ENCODE peak calls at places on chromosomes 4 and X, in four cellular contexts. One of them, this sample, is unnamed.

GRCh38 chr4:88775026-88775425 is 77.4 kb upstream of the NAP1L5 start:
- DNase-seq in activated naive CD8-positive, alpha-beta T cell treated with anti-CD3 and anti-CD28 coated beads for 36 hours: no peak
- DNase-seq in CD4-positive, CD25-positive, alpha-beta regulatory T cell: no peak
- DNase-seq in endothelial cell: no peak
- DNase-seq in this sample: no peak

GRCh38 chrX:26822448-26822847 is 606.5 kb downstream of the MAGEB5 start:
- DNase-seq in endothelial cell: no peak
- DNase-seq in CD4-positive, CD25-positive, alpha-beta regulatory T cell: no peak
- DNase-seq in activated naive CD8-positive, alpha-beta T cell treated with anti-CD3 and anti-CD28 coated beads for 36 hours: no peak
- DNase-seq in this sample: no peak

GRCh38 chr4:102578270-102578669 is 77.1 kb downstream of the NFKB1 start:
- DNase-seq in endothelial cell: no peak
- DNase-seq in CD4-positive, CD25-positive, alpha-beta regulatory T cell: no peak
- DNase-seq in activated naive CD8-positive, alpha-beta T cell treated with anti-CD3 and anti-CD28 coated beads for 36 hours: no peak
- DNase-seq in this sample: no peak

GRCh38 chrX:133995759-133996158 is 10.4 kb upstream of the GPC3 start:
- DNase-seq in activated naive CD8-positive, alpha-beta T cell treated with anti-CD3 and anti-CD28 coated beads for 36 hours: no peak
- DNase-seq in endothelial cell: no peak
- DNase-seq in CD4-positive, CD25-positive, alpha-beta regulatory T cell: no peak
- DNase-seq in this sample: no peak

GRCh38 chrX:53479295-53479694 is 45.1 kb upstream of the HSD17B10 start:
- DNase-seq in activated naive CD8-positive, alpha-beta T cell treated with anti-CD3 and anti-CD28 coated beads for 36 hours: no peak
- DNase-seq in endothelial cell: no peak
- DNase-seq in CD4-positive, CD25-positive, alpha-beta regulatory T cell: no peak
- DNase-seq in this sample: no peak

GRCh38 chr4:80058740-80059139 is 14.3 kb downstream of the ANTXR2 start:
- DNase-seq in endothelial cell: no peak
- DNase-seq in activated naive CD8-positive, alpha-beta T cell treated with anti-CD3 and anti-CD28 coated beads for 36 hours: peak
- DNase-seq in CD4-positive, CD25-positive, alpha-beta regulatory T cell: peak
- DNase-seq in this sample: no peak

GRCh38 chr4:137664055-137664405 is 131.7 kb upstream of the PCDH18 start:
- DNase-seq in activated naive CD8-positive, alpha-beta T cell treated with anti-CD3 and anti-CD28 coated beads for 36 hours: no peak
- DNase-seq in CD4-positive, CD25-positive, alpha-beta regulatory T cell: no peak
- DNase-seq in endothelial cell: no peak
- DNase-seq in this sample: no peak

GRCh38 chr4:107292979-107293378 is 256.9 kb upstream of the DKK2 start:
- DNase-seq in endothelial cell: no peak
- DNase-seq in CD4-positive, CD25-positive, alpha-beta regulatory T cell: no peak
- DNase-seq in activated naive CD8-positive, alpha-beta T cell treated with anti-CD3 and anti-CD28 coated beads for 36 hours: no peak
- DNase-seq in this sample: no peak

GRCh38 chr4:70688795-70689231 is 481 bp downstream of the UTP3 start:
- DNase-seq in CD4-positive, CD25-positive, alpha-beta regulatory T cell: peak
- DNase-seq in activated naive CD8-positive, alpha-beta T cell treated with anti-CD3 and anti-CD28 coated beads for 36 hours: no peak
- DNase-seq in endothelial cell: no peak
- DNase-seq in this sample: no peak

GRCh38 chrX:29617276-29617675 is 598.1 kb upstream of the MAGEB2 start:
- DNase-seq in activated naive CD8-positive, alpha-beta T cell treated with anti-CD3 and anti-CD28 coated beads for 36 hours: no peak
- DNase-seq in endothelial cell: no peak
- DNase-seq in CD4-positive, CD25-positive, alpha-beta regulatory T cell: no peak
- DNase-seq in this sample: no peak

GRCh38 chr4:168353746-168354145 is 35.2 kb upstream of the DDX60 start:
- DNase-seq in endothelial cell: no peak
- DNase-seq in activated naive CD8-positive, alpha-beta T cell treated with anti-CD3 and anti-CD28 coated beads for 36 hours: no peak
- DNase-seq in CD4-positive, CD25-positive, alpha-beta regulatory T cell: no peak
- DNase-seq in this sample: no peak

GRCh38 chr4:65951177-65951576 is 280.9 kb upstream of the EPHA5 start:
- DNase-seq in endothelial cell: no peak
- DNase-seq in activated naive CD8-positive, alpha-beta T cell treated with anti-CD3 and anti-CD28 coated beads for 36 hours: no peak
- DNase-seq in CD4-positive, CD25-positive, alpha-beta regulatory T cell: no peak
- DNase-seq in this sample: no peak

GRCh38 chr4:76515975-76516853 is 81.2 kb downstream of the SHROOM3 start:
- DNase-seq in activated naive CD8-positive, alpha-beta T cell treated with anti-CD3 and anti-CD28 coated beads for 36 hours: no peak
- DNase-seq in endothelial cell: no peak
- DNase-seq in CD4-positive, CD25-positive, alpha-beta regulatory T cell: no peak
- DNase-seq in this sample: no peak

GRCh38 chr4:88752076-88752463 is 54.4 kb upstream of the NAP1L5 start:
- DNase-seq in activated naive CD8-positive, alpha-beta T cell treated with anti-CD3 and anti-CD28 coated beads for 36 hours: no peak
- DNase-seq in CD4-positive, CD25-positive, alpha-beta regulatory T cell: no peak
- DNase-seq in endothelial cell: no peak
- DNase-seq in this sample: no peak

GRCh38 chr4:140463610-140464009 is 34.5 kb downstream of the MGAT4D start:
- DNase-seq in CD4-positive, CD25-positive, alpha-beta regulatory T cell: no peak
- DNase-seq in activated naive CD8-positive, alpha-beta T cell treated with anti-CD3 and anti-CD28 coated beads for 36 hours: no peak
- DNase-seq in endothelial cell: no peak
- DNase-seq in this sample: no peak

GRCh38 chr4:20809796-20810195 is 109.5 kb downstream of the PACRGL start:
- DNase-seq in activated naive CD8-positive, alpha-beta T cell treated with anti-CD3 and anti-CD28 coated beads for 36 hours: no peak
- DNase-seq in CD4-positive, CD25-positive, alpha-beta regulatory T cell: no peak
- DNase-seq in endothelial cell: no peak
- DNase-seq in this sample: peak

GRCh38 chr4:138875886-138876608 is 139.5 kb upstream of the NOCT start:
- DNase-seq in endothelial cell: no peak
- DNase-seq in CD4-positive, CD25-positive, alpha-beta regulatory T cell: no peak
- DNase-seq in activated naive CD8-positive, alpha-beta T cell treated with anti-CD3 and anti-CD28 coated beads for 36 hours: no peak
- DNase-seq in this sample: no peak

GRCh38 chr4:53507671-53508286 is 83.5 kb downstream of the LNX1 start:
- DNase-seq in CD4-positive, CD25-positive, alpha-beta regulatory T cell: no peak
- DNase-seq in endothelial cell: no peak
- DNase-seq in activated naive CD8-positive, alpha-beta T cell treated with anti-CD3 and anti-CD28 coated beads for 36 hours: no peak
- DNase-seq in this sample: no peak

GRCh38 chr4:3836802-3837601 is 70.8 kb downstream of the ADRA2C start:
- DNase-seq in CD4-positive, CD25-positive, alpha-beta regulatory T cell: no peak
- DNase-seq in activated naive CD8-positive, alpha-beta T cell treated with anti-CD3 and anti-CD28 coated beads for 36 hours: no peak
- DNase-seq in endothelial cell: no peak
- DNase-seq in this sample: no peak

GRCh38 chrX:106139048-106139447 is 29.1 kb upstream of the PWWP3B start:
- DNase-seq in CD4-positive, CD25-positive, alpha-beta regulatory T cell: no peak
- DNase-seq in endothelial cell: no peak
- DNase-seq in activated naive CD8-positive, alpha-beta T cell treated with anti-CD3 and anti-CD28 coated beads for 36 hours: no peak
- DNase-seq in this sample: no peak

GRCh38 chrX:7580127-7580526 is 262.8 kb upstream of the VCX start:
- DNase-seq in CD4-positive, CD25-positive, alpha-beta regulatory T cell: no peak
- DNase-seq in endothelial cell: no peak
- DNase-seq in activated naive CD8-positive, alpha-beta T cell treated with anti-CD3 and anti-CD28 coated beads for 36 hours: no peak
- DNase-seq in this sample: no peak

GRCh38 chrX:108584617-108585211 is 145.1 kb downstream of the COL4A5 start:
- DNase-seq in activated naive CD8-positive, alpha-beta T cell treated with anti-CD3 and anti-CD28 coated beads for 36 hours: no peak
- DNase-seq in endothelial cell: peak
- DNase-seq in CD4-positive, CD25-positive, alpha-beta regulatory T cell: no peak
- DNase-seq in this sample: no peak

GRCh38 chr4:154390324-154390723 is 101.3 kb downstream of the DCHS2 start:
- DNase-seq in activated naive CD8-positive, alpha-beta T cell treated with anti-CD3 and anti-CD28 coated beads for 36 hours: no peak
- DNase-seq in endothelial cell: no peak
- DNase-seq in CD4-positive, CD25-positive, alpha-beta regulatory T cell: no peak
- DNase-seq in this sample: no peak

GRCh38 chrX:42096262-42096939 is 173.0 kb upstream of the CASK start:
- DNase-seq in endothelial cell: no peak
- DNase-seq in activated naive CD8-positive, alpha-beta T cell treated with anti-CD3 and anti-CD28 coated beads for 36 hours: no peak
- DNase-seq in CD4-positive, CD25-positive, alpha-beta regulatory T cell: no peak
- DNase-seq in this sample: no peak

GRCh38 chr4:126583509-126583908 is 1049.2 kb upstream of the INTU start:
- DNase-seq in CD4-positive, CD25-positive, alpha-beta regulatory T cell: no peak
- DNase-seq in endothelial cell: peak
- DNase-seq in activated naive CD8-positive, alpha-beta T cell treated with anti-CD3 and anti-CD28 coated beads for 36 hours: no peak
- DNase-seq in this sample: no peak

GRCh38 chr4:2273221-2273620 is 11.3 kb upstream of the MXD4 start:
- DNase-seq in activated naive CD8-positive, alpha-beta T cell treated with anti-CD3 and anti-CD28 coated beads for 36 hours: no peak
- DNase-seq in CD4-positive, CD25-positive, alpha-beta regulatory T cell: no peak
- DNase-seq in endothelial cell: no peak
- DNase-seq in this sample: no peak

GRCh38 chr4:24686866-24687672 is 102.7 kb upstream of the DHX15 start:
- DNase-seq in activated naive CD8-positive, alpha-beta T cell treated with anti-CD3 and anti-CD28 coated beads for 36 hours: peak
- DNase-seq in endothelial cell: no peak
- DNase-seq in CD4-positive, CD25-positive, alpha-beta regulatory T cell: no peak
- DNase-seq in this sample: no peak

GRCh38 chr4:144968606-144969005 is 129.4 kb downstream of the ANAPC10 start:
- DNase-seq in CD4-positive, CD25-positive, alpha-beta regulatory T cell: no peak
- DNase-seq in activated naive CD8-positive, alpha-beta T cell treated with anti-CD3 and anti-CD28 coated beads for 36 hours: no peak
- DNase-seq in endothelial cell: no peak
- DNase-seq in this sample: no peak

GRCh38 chrX:37986893-37987292 is 19.5 kb upstream of the SYTL5 start:
- DNase-seq in activated naive CD8-positive, alpha-beta T cell treated with anti-CD3 and anti-CD28 coated beads for 36 hours: no peak
- DNase-seq in CD4-positive, CD25-positive, alpha-beta regulatory T cell: no peak
- DNase-seq in endothelial cell: no peak
- DNase-seq in this sample: no peak

GRCh38 chrX:106780664-106781377 is 21.7 kb upstream of the TBC1D8B start:
- DNase-seq in CD4-positive, CD25-positive, alpha-beta regulatory T cell: no peak
- DNase-seq in activated naive CD8-positive, alpha-beta T cell treated with anti-CD3 and anti-CD28 coated beads for 36 hours: no peak
- DNase-seq in endothelial cell: no peak
- DNase-seq in this sample: no peak

GRCh38 chr4:9894604-9895361 is 113.3 kb downstream of the DRD5 start:
- DNase-seq in endothelial cell: no peak
- DNase-seq in CD4-positive, CD25-positive, alpha-beta regulatory T cell: no peak
- DNase-seq in activated naive CD8-positive, alpha-beta T cell treated with anti-CD3 and anti-CD28 coated beads for 36 hours: no peak
- DNase-seq in this sample: no peak